ENCODE peak calls at places on chromosomes 16 and 17, in six cellular contexts. One of them, this sample, is unnamed.
A peak's percentile ranks its signal among the peaks of the same experiment; 100 is the strongest.

GRCh38 chr17:76272541-76273434 is 7.6 kb downstream of the UBALD2 start:
- DNase-seq in thoracic aorta: no peak
- DNase-seq in MM.1S: no peak
- DNase-seq in tibial artery: no peak
- DNase-seq in neural progenitor cell: no peak
- DNase-seq in CD8-positive, alpha-beta T cell: no peak
- DNase-seq in this sample: no peak

GRCh38 chr16:69077251-69077650 is 28.2 kb upstream of the HAS3 start:
- DNase-seq in neural progenitor cell: no peak
- DNase-seq in thoracic aorta: no peak
- DNase-seq in CD8-positive, alpha-beta T cell: no peak
- DNase-seq in tibial artery: no peak
- DNase-seq in MM.1S: no peak
- DNase-seq in this sample: no peak

GRCh38 chr17:7004398-7005253 is 7.8 kb upstream of the RNASEK start:
- DNase-seq in tibial artery: no peak
- DNase-seq in thoracic aorta: no peak
- DNase-seq in CD8-positive, alpha-beta T cell: no peak
- DNase-seq in neural progenitor cell: peak; percentile 78
- DNase-seq in MM.1S: peak; percentile 72
- DNase-seq in this sample: no peak

GRCh38 chr17:12081720-12082119 is 61.0 kb downstream of the MAP2K4 start:
- DNase-seq in MM.1S: no peak
- DNase-seq in thoracic aorta: no peak
- DNase-seq in neural progenitor cell: no peak
- DNase-seq in tibial artery: no peak
- DNase-seq in CD8-positive, alpha-beta T cell: no peak
- DNase-seq in this sample: no peak

GRCh38 chr16:48534601-48535340 is 75.2 kb downstream of the N4BP1 start:
- DNase-seq in neural progenitor cell: no peak
- DNase-seq in tibial artery: no peak
- DNase-seq in CD8-positive, alpha-beta T cell: no peak
- DNase-seq in MM.1S: no peak
- DNase-seq in thoracic aorta: no peak
- DNase-seq in this sample: no peak

GRCh38 chr17:70564006-70564620 is 394.8 kb downstream of the KCNJ2 start:
- DNase-seq in tibial artery: no peak
- DNase-seq in thoracic aorta: no peak
- DNase-seq in MM.1S: no peak
- DNase-seq in neural progenitor cell: no peak
- DNase-seq in CD8-positive, alpha-beta T cell: no peak
- DNase-seq in this sample: no peak

GRCh38 chr16:17359778-17360177 is 111.0 kb downstream of the XYLT1 start:
- DNase-seq in CD8-positive, alpha-beta T cell: no peak
- DNase-seq in thoracic aorta: no peak
- DNase-seq in tibial artery: no peak
- DNase-seq in MM.1S: no peak
- DNase-seq in neural progenitor cell: no peak
- DNase-seq in this sample: no peak

GRCh38 chr17:68456529-68457167 is 648 bp downstream of the WIPI1 start:
- DNase-seq in CD8-positive, alpha-beta T cell: no peak
- DNase-seq in MM.1S: peak; percentile 36
- DNase-seq in thoracic aorta: peak; percentile 32
- DNase-seq in neural progenitor cell: peak; percentile 88
- DNase-seq in tibial artery: peak; percentile 94
- DNase-seq in this sample: no peak

GRCh38 chr16:79651363-79651762 is 50.8 kb upstream of the MAF start:
- DNase-seq in tibial artery: peak; percentile 85
- DNase-seq in MM.1S: no peak
- DNase-seq in CD8-positive, alpha-beta T cell: no peak
- DNase-seq in neural progenitor cell: no peak
- DNase-seq in thoracic aorta: peak; percentile 29
- DNase-seq in this sample: no peak

GRCh38 chr16:66906916-66907836 is 11.5 kb downstream of the CDH16 start:
- DNase-seq in tibial artery: no peak
- DNase-seq in MM.1S: no peak
- DNase-seq in thoracic aorta: no peak
- DNase-seq in neural progenitor cell: no peak
- DNase-seq in CD8-positive, alpha-beta T cell: no peak
- DNase-seq in this sample: no peak

GRCh38 chr16:19130852-19131808 is 17.4 kb downstream of the ITPRIPL2 start:
- DNase-seq in CD8-positive, alpha-beta T cell: no peak
- DNase-seq in MM.1S: no peak
- DNase-seq in thoracic aorta: no peak
- DNase-seq in neural progenitor cell: no peak
- DNase-seq in tibial artery: peak; percentile 73
- DNase-seq in this sample: no peak

GRCh38 chr17:74213897-74214386 is 571 bp downstream of the TTYH2 start:
- DNase-seq in MM.1S: no peak
- DNase-seq in CD8-positive, alpha-beta T cell: no peak
- DNase-seq in tibial artery: no peak
- DNase-seq in thoracic aorta: no peak
- DNase-seq in neural progenitor cell: peak; percentile 39
- DNase-seq in this sample: peak; percentile 20

GRCh38 chr17:64354824-64355535 is 35.7 kb downstream of the PECAM1 start:
- DNase-seq in CD8-positive, alpha-beta T cell: no peak
- DNase-seq in MM.1S: no peak
- DNase-seq in neural progenitor cell: no peak
- DNase-seq in thoracic aorta: no peak
- DNase-seq in tibial artery: peak; percentile 48
- DNase-seq in this sample: no peak

GRCh38 chr17:81422776-81423697 is 27.8 kb downstream of the BAHCC1 start:
- DNase-seq in CD8-positive, alpha-beta T cell: no peak
- DNase-seq in thoracic aorta: peak; percentile 71
- DNase-seq in neural progenitor cell: peak; percentile 66
- DNase-seq in tibial artery: peak; percentile 96
- DNase-seq in MM.1S: no peak
- DNase-seq in this sample: no peak

GRCh38 chr16:56603589-56603988 is 4.8 kb upstream of the MT2A start:
- DNase-seq in MM.1S: peak; percentile 13
- DNase-seq in CD8-positive, alpha-beta T cell: no peak
- DNase-seq in neural progenitor cell: peak; percentile 54
- DNase-seq in thoracic aorta: no peak
- DNase-seq in tibial artery: no peak
- DNase-seq in this sample: no peak

GRCh38 chr17:65485388-65486299 is 75.8 kb downstream of the AXIN2 start:
- DNase-seq in MM.1S: no peak
- DNase-seq in neural progenitor cell: no peak
- DNase-seq in tibial artery: peak; percentile 88
- DNase-seq in thoracic aorta: peak; percentile 79
- DNase-seq in CD8-positive, alpha-beta T cell: no peak
- DNase-seq in this sample: no peak

GRCh38 chr16:64397945-64398508 is 723.8 kb downstream of the CDH11 start:
- DNase-seq in neural progenitor cell: no peak
- DNase-seq in thoracic aorta: no peak
- DNase-seq in MM.1S: no peak
- DNase-seq in tibial artery: no peak
- DNase-seq in CD8-positive, alpha-beta T cell: no peak
- DNase-seq in this sample: no peak

GRCh38 chr16:89150981-89151380 is 20.6 kb upstream of the CDH15 start:
- DNase-seq in tibial artery: no peak
- DNase-seq in CD8-positive, alpha-beta T cell: no peak
- DNase-seq in neural progenitor cell: no peak
- DNase-seq in thoracic aorta: no peak
- DNase-seq in MM.1S: no peak
- DNase-seq in this sample: no peak

GRCh38 chr16:89150090-89150835 is 21.3 kb upstream of the CDH15 start:
- DNase-seq in CD8-positive, alpha-beta T cell: no peak
- DNase-seq in tibial artery: no peak
- DNase-seq in MM.1S: no peak
- DNase-seq in neural progenitor cell: no peak
- DNase-seq in thoracic aorta: no peak
- DNase-seq in this sample: no peak

GRCh38 chr16:89146211-89147005 is 25.1 kb upstream of the CDH15 start:
- DNase-seq in tibial artery: no peak
- DNase-seq in MM.1S: no peak
- DNase-seq in neural progenitor cell: no peak
- DNase-seq in thoracic aorta: no peak
- DNase-seq in CD8-positive, alpha-beta T cell: no peak
- DNase-seq in this sample: peak; percentile 7

GRCh38 chr16:89152831-89153700 is 18.5 kb upstream of the CDH15 start:
- DNase-seq in MM.1S: no peak
- DNase-seq in neural progenitor cell: no peak
- DNase-seq in thoracic aorta: no peak
- DNase-seq in tibial artery: no peak
- DNase-seq in CD8-positive, alpha-beta T cell: no peak
- DNase-seq in this sample: no peak

DNA sequence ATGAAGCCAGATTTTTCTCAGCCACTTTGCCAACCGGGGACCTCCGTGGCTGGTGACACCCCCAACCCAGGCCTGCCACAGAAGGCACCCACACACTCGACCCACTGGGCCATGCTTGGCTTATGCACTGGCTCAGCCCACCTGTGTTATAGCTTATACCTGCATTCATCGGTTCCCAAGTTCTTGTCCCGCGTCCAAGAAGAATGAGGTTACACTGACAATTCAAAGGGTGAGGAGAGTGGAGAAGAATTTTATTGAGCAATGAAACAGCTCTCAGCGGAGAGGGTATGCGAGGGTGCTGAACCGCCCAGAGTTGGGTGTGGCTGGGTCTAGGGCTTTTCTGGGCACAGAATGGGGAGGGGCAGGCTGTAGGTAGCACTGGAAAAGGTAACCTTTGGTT is 22.2 kb upstream of the CDH15 start:
- DNase-seq in CD8-positive, alpha-beta T cell: no peak
- DNase-seq in neural progenitor cell: no peak
- DNase-seq in thoracic aorta: no peak
- DNase-seq in tibial artery: no peak
- DNase-seq in MM.1S: no peak
- DNase-seq in this sample: no peak
- H3K36me3 ChIP-seq in CD8-positive, alpha-beta T cell: peaks cover 3% of the 10 kb centered on the region
- H3K36me3 ChIP-seq in neural progenitor cell: no peaks in the 10 kb centered on the region
- H3K36me3 ChIP-seq in thoracic aorta: peaks cover 13% of the 10 kb centered on the region
- H3K36me3 ChIP-seq in tibial artery: peaks cover 84% of the 10 kb centered on the region
- H3K36me3 ChIP-seq in MM.1S: no peaks in the 10 kb centered on the region
- H3K36me3 ChIP-seq in this sample: peaks cover 22% of the 10 kb centered on the region

GRCh38 chr17:78378225-78379133 is at the start of gene PGS1:
- DNase-seq in MM.1S: peak; percentile 80
- DNase-seq in tibial artery: peak; percentile 84
- DNase-seq in neural progenitor cell: peak; percentile 84
- DNase-seq in thoracic aorta: no peak
- DNase-seq in CD8-positive, alpha-beta T cell: peak; percentile 80
- DNase-seq in this sample: peak; percentile 86
- TF ChIP-seq CTCF in MM.1S: no peak
- TF ChIP-seq CTCF in tibial artery: no peak
- TF ChIP-seq CTCF in neural progenitor cell: no peak
- TF ChIP-seq CTCF in thoracic aorta: no peak
- TF ChIP-seq CTCF in CD8-positive, alpha-beta T cell: no peak
- TF ChIP-seq CTCF in this sample: no peak

DNA sequence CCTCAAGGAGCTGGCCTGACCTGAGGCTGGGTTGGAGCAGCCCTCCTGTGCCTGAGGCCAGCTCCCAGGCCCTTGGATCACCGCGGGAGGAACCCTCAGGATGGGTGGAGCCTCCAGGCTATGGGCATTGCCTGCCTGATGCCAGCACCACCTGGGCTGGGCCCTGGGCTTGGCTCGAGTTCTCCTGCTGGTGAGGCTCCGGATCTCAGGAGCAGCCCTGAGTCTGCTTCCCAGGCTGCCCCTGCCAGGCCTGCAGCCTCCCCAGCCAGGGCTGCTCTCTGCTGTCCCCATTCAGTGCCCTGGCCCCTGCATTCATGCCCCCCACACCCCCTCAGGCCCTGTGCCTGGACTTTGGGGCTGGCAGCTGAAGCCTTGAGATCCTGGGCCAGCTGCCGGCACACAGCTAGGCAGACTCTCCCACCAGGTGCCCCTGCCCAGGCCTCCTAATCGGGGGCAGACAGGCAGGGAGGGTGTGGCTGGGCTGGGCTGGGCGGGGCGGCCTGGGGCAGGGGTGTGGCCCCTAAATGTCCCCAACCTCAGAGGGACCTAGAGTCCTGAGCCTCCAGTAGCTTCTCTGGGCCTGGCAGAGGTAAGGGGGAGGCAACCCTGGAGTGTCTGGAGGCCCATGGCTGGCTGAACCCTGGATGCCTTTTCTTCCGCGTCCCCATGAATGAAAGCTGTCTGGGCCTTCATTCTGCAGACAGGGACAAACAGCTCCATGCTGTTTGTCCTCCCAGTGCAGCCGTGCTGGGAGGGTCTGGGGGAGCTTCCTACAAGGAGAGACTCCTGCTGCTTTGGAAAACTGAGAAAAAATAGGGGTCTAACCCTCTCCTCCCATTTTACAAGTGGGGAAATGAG is 1.1 kb upstream of the PIGQ start:
- DNase-seq in MM.1S: no peak
- DNase-seq in thoracic aorta: no peak
- DNase-seq in tibial artery: no peak
- DNase-seq in neural progenitor cell: no peak
- DNase-seq in CD8-positive, alpha-beta T cell: no peak
- DNase-seq in this sample: no peak
- H3K4me3 ChIP-seq in MM.1S: peak overlapping the region; percentile 76
- H3K4me3 ChIP-seq in thoracic aorta: peak overlapping the region; percentile 95
- H3K4me3 ChIP-seq in tibial artery: peak overlapping the region; percentile 84
- H3K4me3 ChIP-seq in neural progenitor cell: peak overlapping the region; percentile 99
- H3K4me3 ChIP-seq in CD8-positive, alpha-beta T cell: peak overlapping the region; percentile 84
- H3K4me3 ChIP-seq in this sample: peak overlapping the region; percentile 86

GRCh38 chr17:4033751-4034251 is 69.6 kb upstream of the ATP2A3 start:
- DNase-seq in thoracic aorta: no peak
- DNase-seq in neural progenitor cell: no peak
- DNase-seq in MM.1S: no peak
- DNase-seq in tibial artery: no peak
- DNase-seq in CD8-positive, alpha-beta T cell: no peak
- DNase-seq in this sample: no peak

GRCh38 chr17:4035081-4035680 is 70.9 kb upstream of the ATP2A3 start:
- DNase-seq in neural progenitor cell: no peak
- DNase-seq in thoracic aorta: no peak
- DNase-seq in tibial artery: no peak
- DNase-seq in MM.1S: no peak
- DNase-seq in CD8-positive, alpha-beta T cell: no peak
- DNase-seq in this sample: no peak

GRCh38 chr17:4028436-4028835 is 64.2 kb upstream of the ATP2A3 start:
- DNase-seq in MM.1S: no peak
- DNase-seq in CD8-positive, alpha-beta T cell: no peak
- DNase-seq in neural progenitor cell: no peak
- DNase-seq in thoracic aorta: no peak
- DNase-seq in tibial artery: no peak
- DNase-seq in this sample: no peak

GRCh38 chr17:4032245-4032644 is 68.0 kb upstream of the ATP2A3 start:
- DNase-seq in thoracic aorta: no peak
- DNase-seq in CD8-positive, alpha-beta T cell: no peak
- DNase-seq in tibial artery: no peak
- DNase-seq in MM.1S: no peak
- DNase-seq in neural progenitor cell: no peak
- DNase-seq in this sample: no peak

GRCh38 chr17:4032738-4033137 is 68.5 kb upstream of the ATP2A3 start:
- DNase-seq in tibial artery: no peak
- DNase-seq in MM.1S: no peak
- DNase-seq in neural progenitor cell: peak; percentile 23
- DNase-seq in CD8-positive, alpha-beta T cell: no peak
- DNase-seq in thoracic aorta: no peak
- DNase-seq in this sample: no peak
- H3K36me3 ChIP-seq in tibial artery: peaks cover 93% of the 10 kb centered on the region
- H3K36me3 ChIP-seq in MM.1S: peaks cover 10% of the 10 kb centered on the region
- H3K36me3 ChIP-seq in neural progenitor cell: peaks cover 17% of the 10 kb centered on the region
- H3K36me3 ChIP-seq in CD8-positive, alpha-beta T cell: peaks cover 43% of the 10 kb centered on the region
- H3K36me3 ChIP-seq in thoracic aorta: peaks cover 67% of the 10 kb centered on the region
- H3K36me3 ChIP-seq in this sample: peaks cover 14% of the 10 kb centered on the region

GRCh38 chr17:50181601-50182345 is 16.0 kb downstream of the SGCA start:
- DNase-seq in neural progenitor cell: no peak
- DNase-seq in thoracic aorta: no peak
- DNase-seq in tibial artery: no peak
- DNase-seq in CD8-positive, alpha-beta T cell: no peak
- DNase-seq in MM.1S: no peak
- DNase-seq in this sample: no peak
- TF ChIP-seq CTCF in neural progenitor cell: no peak
- TF ChIP-seq CTCF in thoracic aorta: no peak
- TF ChIP-seq CTCF in tibial artery: no peak
- TF ChIP-seq CTCF in CD8-positive, alpha-beta T cell: no peak
- TF ChIP-seq CTCF in MM.1S: no peak
- TF ChIP-seq CTCF in this sample: no peak

This sample was measured in GM06990.